ENCODE peak calls at places on chromosome 13, in six cellular contexts. A, S, F, V, O and P are unnamed samples.

GRCh38 chr13:76829572-76830327 is 56.5 kb downstream of the KCTD12 start:
- ATAC-seq in A (peak; percentile 85), S (no peak), F (peak; percentile 16), V (peak; percentile 78), O (no peak), P (no peak)

GRCh38 chr13:100361504-100361903 is 227.1 kb downstream of the GGACT start:
- ATAC-seq in A (no peak), S (no peak), F (no peak), V (no peak), O (no peak), P (no peak)

GRCh38 chr13:79621449-79621848 is 140.5 kb downstream of the NDFIP2 start:
- ATAC-seq in A (no peak), S (no peak), F (no peak), V (no peak), O (no peak), P (peak; percentile 15)

GRCh38 chr13:109145631-109146030 is 516.2 kb downstream of the MYO16 start:
- ATAC-seq in A (peak; percentile 83), S (peak; percentile 84), F (peak; percentile 96), V (peak; percentile 87), O (peak; percentile 70), P (peak; percentile 64)

GRCh38 chr13:39823063-39823713 is 167.7 kb downstream of the COG6 start:
- ATAC-seq in A (no peak), S (no peak), F (no peak), V (no peak), O (no peak), P (no peak)

GRCh38 chr13:34176636-34177035 is 358.7 kb downstream of the RFC3 start:
- ATAC-seq in A (no peak), S (no peak), F (no peak), V (no peak), O (no peak), P (no peak)

GRCh38 chr13:76711515-76712182 is 174.6 kb downstream of the KCTD12 start:
- ATAC-seq in A (peak; percentile 94), S (no peak), F (peak; percentile 87), V (peak; percentile 94), O (no peak), P (peak; percentile 55)

GRCh38 chr13:105410602-105411001 is 1124.9 kb downstream of the EFNB2 start:
- ATAC-seq in A (no peak), S (peak; percentile 76), F (peak; percentile 76), V (no peak), O (no peak), P (no peak)

GRCh38 chr13:79775830-79776229 is 294.9 kb downstream of the NDFIP2 start:
- ATAC-seq in A (peak; percentile 68), S (peak; percentile 53), F (peak; percentile 89), V (peak; percentile 46), O (no peak), P (no peak)

GRCh38 chr13:49789961-49790360 is 2.5 kb downstream of the KPNA3 start:
- ATAC-seq in A (no peak), S (no peak), F (no peak), V (no peak), O (no peak), P (no peak)

GRCh38 chr13:48318714-48319457 is 15.3 kb downstream of the RB1 start:
- ATAC-seq in A (peak; percentile 16), S (no peak), F (peak; percentile 61), V (peak; percentile 51), O (peak; percentile 53), P (peak; percentile 22)

GRCh38 chr13:23087884-23088283 is 92.9 kb upstream of the SGCG start:
- ATAC-seq in A (no peak), S (peak; percentile 91), F (peak; percentile 72), V (no peak), O (no peak), P (peak; percentile 29)

GRCh38 chr13:20819715-20820114 is 46.0 kb upstream of the EEF1AKMT1 start:
- ATAC-seq in A (no peak), S (no peak), F (no peak), V (no peak), O (no peak), P (no peak)

GRCh38 chr13:54890976-54891375 is 1862.4 kb downstream of the OLFM4 start:
- ATAC-seq in A (no peak), S (no peak), F (no peak), V (no peak), O (no peak), P (no peak)

GRCh38 chr13:97226788-97227627 is 4.9 kb downstream of the MBNL2 start:
- ATAC-seq in A (peak; percentile 1), S (no peak), F (no peak), V (peak; percentile 32), O (peak; percentile 72), P (no peak)

GRCh38 chr13:35143123-35143522 is 201.1 kb downstream of the NBEA start:
- ATAC-seq in A (no peak), S (no peak), F (peak; percentile 84), V (no peak), O (no peak), P (no peak)

GRCh38 chr13:25872871-25873607 is 178.8 kb downstream of the SHISA2 start:
- ATAC-seq in A (no peak), S (no peak), F (peak; percentile 61), V (peak; percentile 82), O (no peak), P (peak; percentile 33)

GRCh38 chr13:101149735-101150380 is 266.4 kb downstream of the NALCN start:
- ATAC-seq in A (no peak), S (peak; percentile 65), F (peak; percentile 32), V (peak; percentile 55), O (no peak), P (no peak)

GRCh38 chr13:114061746-114062145 is 70.7 kb downstream of the RASA3 start:
- ATAC-seq in A (no peak), S (no peak), F (no peak), V (no peak), O (no peak), P (no peak)

GRCh38 chr13:106650690-106651205 is 82.8 kb upstream of the ARGLU1 start:
- ATAC-seq in A (no peak), S (no peak), F (no peak), V (no peak), O (no peak), P (no peak)

GRCh38 chr13:51665456-51665855 is 81.2 kb downstream of the WDFY2 start:
- ATAC-seq in A (no peak), S (no peak), F (no peak), V (no peak), O (no peak), P (no peak)

GRCh38 chr13:82993417-82993816 is 888.9 kb downstream of the SLITRK1 start:
- ATAC-seq in A (no peak), S (no peak), F (no peak), V (no peak), O (no peak), P (no peak)

GRCh38 chr13:19981685-19982238 is 23.2 kb downstream of the ZMYM2 start:
- ATAC-seq in A (no peak), S (no peak), F (no peak), V (no peak), O (no peak), P (no peak)

GRCh38 chr13:30739646-30740642 is 4.6 kb downstream of the ALOX5AP start:
- ATAC-seq in A (no peak), S (peak; percentile 67), F (peak; percentile 20), V (peak; percentile 29), O (peak; percentile 84), P (peak; percentile 54)

GRCh38 chr13:74288361-74288911 is 154.2 kb upstream of the KLF12 start:
- ATAC-seq in A (peak; percentile 49), S (no peak), F (peak; percentile 41), V (peak; percentile 59), O (no peak), P (peak; percentile 25)